ENCODE peak calls at places on chromosomes 1 and 21, in six cellular contexts. Q, Z, W, B, D and M are unnamed samples.

GRCh38 chr1:183230403-183230802 is 44.3 kb downstream of the LAMC2 start:
- DNase-seq in D (no peak), Q (no peak), B (no peak), W (no peak), Z (no peak), M (no peak)

GRCh38 chr1:29824025-29824424 is 587.7 kb downstream of the PTPRU start:
- DNase-seq in Q (no peak), W (no peak), B (no peak), Z (no peak), D (no peak), M (no peak)

GRCh38 chr1:116987256-116987555 is 14.4 kb upstream of the CD101 start:
- DNase-seq in B (no peak), Z (peak), W (peak), D (no peak), Q (no peak), M (no peak)

GRCh38 chr1:228277491-228278431 is 69.9 kb downstream of the OBSCN start:
- DNase-seq in D (no peak), B (peak), W (no peak), Q (no peak), Z (no peak), M (no peak)

GRCh38 chr1:62084304-62084905 is 110.2 kb upstream of the L1TD1 start:
- DNase-seq in Z (no peak), W (no peak), Q (no peak), B (no peak), D (no peak), M (no peak)

GRCh38 chr1:63317007-63317813 is 5.2 kb upstream of the FOXD3 start:
- DNase-seq in W (peak), D (no peak), Q (peak), Z (peak), B (peak), M (no peak)

GRCh38 chr1:207321790-207322530 is 482 bp downstream of the CD55 start:
- DNase-seq in Q (no peak), W (no peak), B (no peak), D (no peak), Z (no peak), M (peak)

GRCh38 chr1:59885160-59885832 is 41.3 kb downstream of the CYP2J2 start:
- DNase-seq in B (no peak), Z (no peak), W (no peak), Q (peak), D (no peak), M (no peak)

GRCh38 chr1:205774277-205775014 is 836 bp downstream of the RAB29 start:
- DNase-seq in B (no peak), Q (no peak), D (no peak), Z (no peak), W (no peak), M (no peak)

GRCh38 chr1:41109316-41110263 is 88.1 kb upstream of the SLFNL1 start:
- DNase-seq in B (no peak), W (peak), Q (no peak), D (peak), Z (no peak), M (no peak)

GRCh38 chr1:22048351-22049192 is 3.9 kb upstream of the CDC42 start:
- DNase-seq in B (no peak), Q (no peak), W (no peak), Z (no peak), D (no peak), M (no peak)

GRCh38 chr21:36511484-36512227 is 31.7 kb upstream of the CLDN14 start:
- DNase-seq in W (no peak), Z (no peak), Q (no peak), B (no peak), D (no peak), M (no peak)

GRCh38 chr1:109613396-109614147 is 5.8 kb downstream of the GNAT2 start:
- DNase-seq in B (no peak), D (no peak), Z (no peak), W (no peak), Q (no peak), M (no peak)

GRCh38 chr1:109802901-109803561 is 39.3 kb upstream of the EPS8L3 start:
- DNase-seq in W (no peak), Z (no peak), Q (no peak), B (no peak), D (no peak), M (peak)

GRCh38 chr1:32902535-32902920 is 1.3 kb upstream of the TMEM54 start:
- DNase-seq in W (no peak), D (no peak), Z (no peak), Q (no peak), B (no peak), M (no peak)

GRCh38 chr1:54791880-54792522 is 9.1 kb downstream of the TTC22 start:
- DNase-seq in B (no peak), Z (no peak), W (no peak), D (no peak), Q (no peak), M (no peak)